ENCODE peak calls at places on chromosome 4, in nine cellular contexts. X, S, B, I, D, H, W, O and R are unnamed samples.
A peak's percentile ranks its signal among the peaks of the same experiment; 100 is the strongest.

GRCh38 chr4:178553201-178553600 is 1111.0 kb upstream of the AGA start:
- DNase-seq in I (no peak), D (no peak), H (no peak), X (no peak), O (no peak), S (no peak), B (no peak), W (no peak), R (no peak)

GRCh38 chr4:6834867-6835266 is 52.3 kb downstream of the KIAA0232 start:
- DNase-seq in W (no peak), O (no peak), B (no peak), S (no peak), H (no peak), X (no peak), I (no peak), D (no peak), R (peak; percentile 27)

GRCh38 chr4:154407483-154407882 is 84.1 kb downstream of the DCHS2 start:
- DNase-seq in S (no peak), I (no peak), O (no peak), B (no peak), D (no peak), H (no peak), W (no peak), X (no peak), R (no peak)

GRCh38 chr4:108385076-108385475 is 216.3 kb upstream of the LEF1 start:
- DNase-seq in X (no peak), S (no peak), O (no peak), I (no peak), D (no peak), W (no peak), H (no peak), B (no peak), R (no peak)

GRCh38 chr4:147370473-147370872 is 110.4 kb upstream of the EDNRA start:
- DNase-seq in O (no peak), W (no peak), B (no peak), S (no peak), I (no peak), X (no peak), H (no peak), D (no peak), R (no peak)

GRCh38 chr4:54802336-54802735 is 144.6 kb downstream of the KIT start:
- DNase-seq in X (no peak), H (no peak), S (no peak), D (no peak), B (no peak), I (no peak), O (no peak), W (no peak), R (no peak)

GRCh38 chr4:87354168-87355102 is 31.8 kb upstream of the HSD17B13 start:
- DNase-seq in O (no peak), H (no peak), I (peak; percentile 50), S (no peak), W (no peak), B (peak; percentile 57), D (peak; percentile 30), X (no peak), R (no peak)

GRCh38 chr4:59553063-59553738 is 1646.9 kb upstream of the ADGRL3 start:
- DNase-seq in H (no peak), O (no peak), X (no peak), D (no peak), S (no peak), B (no peak), I (no peak), W (no peak), R (peak; percentile 4)

GRCh38 chr4:26173619-26174018 is 147.2 kb upstream of the RBPJ start:
- DNase-seq in I (peak; percentile 79), X (no peak), O (no peak), B (no peak), H (no peak), W (no peak), S (no peak), D (no peak), R (no peak)

GRCh38 chr4:111717916-111718315 is 427.3 kb upstream of the FAM241A start:
- DNase-seq in O (no peak), W (no peak), X (no peak), D (peak; percentile 22), I (peak; percentile 9), H (no peak), S (no peak), B (no peak), R (no peak)

GRCh38 chr4:150067859-150068258 is 10.4 kb upstream of the DCLK2 start:
- DNase-seq in S (no peak), D (no peak), X (no peak), B (no peak), I (no peak), H (no peak), O (no peak), W (no peak), R (no peak)

GRCh38 chr4:10688827-10689226 is 4.3 kb upstream of the CLNK start:
- DNase-seq in X (no peak), O (no peak), B (no peak), S (no peak), D (no peak), H (no peak), W (no peak), I (no peak), R (no peak)

GRCh38 chr4:176753049-176753448 is 39.7 kb downstream of the VEGFC start:
- DNase-seq in D (no peak), H (no peak), I (no peak), W (no peak), O (no peak), S (no peak), X (no peak), B (no peak), R (no peak)

GRCh38 chr4:40838742-40839141 is 89.0 kb downstream of the NSUN7 start:
- DNase-seq in W (no peak), S (no peak), X (no peak), O (no peak), B (no peak), I (no peak), D (no peak), H (no peak), R (no peak)

GRCh38 chr4:16916719-16917337 is 18.4 kb upstream of the LDB2 start:
- DNase-seq in H (peak; percentile 27), B (peak; percentile 37), S (peak; percentile 18), X (no peak), D (no peak), I (peak; percentile 70), W (no peak), O (peak; percentile 48), R (peak; percentile 23)

GRCh38 chr4:71251266-71251665 is 87.6 kb upstream of the SLC4A4 start:
- DNase-seq in O (no peak), H (no peak), X (no peak), S (no peak), I (no peak), D (no peak), B (no peak), W (no peak), R (no peak)
- TF ChIP-seq POLR2A in O (no peak), H (no peak), X (no peak), S (no peak), I (no peak), D (no peak), B (no peak), W (no peak), R (no peak)

GRCh38 chr4:95779447-95779846 is 60.4 kb upstream of the PDHA2 start:
- DNase-seq in I (no peak), H (no peak), S (no peak), X (no peak), W (no peak), B (no peak), D (no peak), O (no peak), R (no peak)

GRCh38 chr4:95778666-95779065 is 61.2 kb upstream of the PDHA2 start:
- DNase-seq in D (no peak), W (no peak), S (no peak), B (no peak), X (no peak), O (no peak), I (no peak), H (no peak), R (no peak)
- TF ChIP-seq POLR2A in D (no peak), W (no peak), S (no peak), B (no peak), X (no peak), O (no peak), I (no peak), H (no peak), R (no peak)

DNA sequence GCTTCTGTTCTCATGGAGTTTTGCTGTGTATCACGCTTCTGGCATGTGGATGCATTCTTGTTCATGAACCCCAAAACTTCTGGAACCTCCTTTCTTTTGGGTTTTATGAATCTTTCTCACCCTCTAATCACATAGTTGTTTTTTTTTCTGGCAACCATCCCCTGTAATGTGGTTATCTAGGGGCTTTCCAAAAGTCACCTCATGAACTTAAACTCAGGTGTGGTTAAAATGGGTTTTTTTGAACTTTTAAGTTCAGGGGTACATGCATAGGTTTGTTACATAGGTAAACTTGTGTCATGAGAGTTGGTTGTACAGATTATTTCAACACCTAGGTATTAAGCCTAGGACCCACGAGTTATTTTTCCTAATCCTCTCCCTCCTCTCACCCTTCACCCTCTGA is 1099.4 kb upstream of the SLIT2 start:
- DNase-seq in O (no peak), W (no peak), I (no peak), B (no peak), X (no peak), S (no peak), H (no peak), D (no peak), R (no peak)
- TF ChIP-seq POLR2A in O (no peak), W (no peak), I (no peak), B (no peak), X (no peak), S (no peak), H (no peak), D (no peak), R (no peak)

GRCh38 chr4:73741140-73741749 is 876 bp downstream of the CXCL8 start:
- DNase-seq in H (no peak), X (no peak), D (no peak), O (no peak), B (no peak), W (no peak), I (no peak), S (no peak), R (no peak)

GRCh38 chr4:73740353-73740778 is at the start of gene CXCL8:
- DNase-seq in O (no peak), X (no peak), B (peak; percentile 85), I (peak; percentile 76), W (peak; percentile 37), H (peak; percentile 72), S (peak; percentile 20), D (peak; percentile 58), R (peak; percentile 8)

GRCh38 chr4:73742776-73743175 is 2.4 kb downstream of the CXCL8 start:
- DNase-seq in O (no peak), X (no peak), D (no peak), W (no peak), I (no peak), H (no peak), B (no peak), S (no peak), R (no peak)

DNA sequence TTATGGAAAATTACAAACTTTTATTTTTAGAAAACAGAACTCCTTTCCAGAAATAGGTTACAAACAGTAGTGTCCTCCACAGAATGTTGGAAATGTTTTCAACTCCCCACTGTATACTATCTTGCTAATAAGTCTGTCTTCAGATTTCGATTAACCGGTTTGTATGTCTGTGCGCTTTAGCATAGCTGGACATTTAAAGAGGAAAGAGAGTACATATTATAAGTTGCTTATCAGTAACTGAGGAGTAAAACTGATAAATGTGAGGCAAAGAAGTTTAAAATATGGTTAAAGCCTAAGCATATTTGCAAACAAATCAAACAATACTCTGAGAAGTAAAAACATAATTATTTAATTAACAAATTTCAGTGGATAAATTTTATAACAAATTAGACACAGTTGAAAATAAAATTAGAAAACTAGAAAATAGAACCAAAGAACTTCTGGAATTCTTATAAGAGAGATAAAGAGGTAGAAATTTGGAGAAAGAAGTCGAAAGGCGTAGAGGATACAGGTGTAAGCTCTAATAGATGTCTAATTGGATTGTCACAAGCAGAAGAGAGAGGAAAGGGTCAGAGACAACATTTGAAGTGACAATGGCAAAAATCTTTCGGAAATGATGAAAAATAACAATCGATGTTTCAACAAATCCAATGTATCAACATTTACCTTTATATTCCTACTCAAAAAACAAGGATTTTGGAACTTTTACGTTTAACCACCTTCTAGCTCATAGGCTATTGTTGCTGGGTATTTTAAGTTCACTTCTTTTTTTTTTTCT is 3.6 kb downstream of the CXCL8 start:
- DNase-seq in S (no peak), W (no peak), B (no peak), H (no peak), D (no peak), O (no peak), X (no peak), I (no peak), R (no peak)
- TF ChIP-seq POLR2A in S (no peak), W (no peak), B (no peak), H (no peak), D (no peak), O (no peak), X (no peak), I (no peak), R (no peak)